ENCODE peak calls at places on chromosomes 7 and 10, in five cellular contexts. F, Y, P, G and H are unnamed samples.
A peak's percentile ranks its signal among the peaks of the same experiment; 100 is the strongest.

GRCh38 chr10:100744980-100745881 is at the start of gene PAX2:
- DNase-seq in F (no peak), Y (no peak), P (no peak), G (no peak), H (no peak)

GRCh38 chr7:40356871-40357676 is 222.3 kb downstream of the SUGCT start:
- DNase-seq in F (no peak), Y (no peak), P (no peak), G (no peak), H (no peak)

GRCh38 chr10:104197364-104197763 is 34.8 kb downstream of the CFAP43 start:
- DNase-seq in F (no peak), Y (no peak), P (no peak), G (no peak), H (no peak)

GRCh38 chr7:137531671-137532070 is 188.1 kb upstream of the PTN start:
- DNase-seq in F (no peak), Y (no peak), P (no peak), G (no peak), H (no peak)

GRCh38 chr10:8487346-8487745 is 432.9 kb downstream of the GATA3 start:
- DNase-seq in F (no peak), Y (no peak), P (no peak), G (no peak), H (no peak)

GRCh38 chr7:104156842-104157277 is 51.0 kb downstream of the ORC5 start:
- DNase-seq in F (peak; percentile 47), Y (no peak), P (no peak), G (no peak), H (no peak)

GRCh38 chr10:30051220-30051619 is 8.2 kb downstream of the JCAD start:
- DNase-seq in F (no peak), Y (no peak), P (no peak), G (no peak), H (no peak)

GRCh38 chr7:20201380-20201779 is 15.8 kb downstream of the MACC1 start:
- DNase-seq in F (no peak), Y (no peak), P (no peak), G (no peak), H (no peak)

GRCh38 chr7:151566897-151567320 is 47.2 kb upstream of the RHEB start:
- DNase-seq in F (no peak), Y (no peak), P (no peak), G (no peak), H (no peak)